ENCODE peak calls at places on chromosomes 1 and 21, in four cellular contexts. One of them, this sample, is unnamed.

GRCh38 chr21:45331521-45332257 is 44.0 kb upstream of the POFUT2 start:
- DNase-seq in A549: no peak
- DNase-seq in activated CD4-positive, alpha-beta T cell treated with anti-CD3 and anti-CD28 coated beads, Interleukin-2, amount 50 U/mL, for 1 hour: no peak
- DNase-seq in activated naive CD4-positive, alpha-beta T cell treated with anti-CD3 and anti-CD28 coated beads for 36 hours: no peak
- DNase-seq in this sample: no peak

GRCh38 chr21:35511298-35512162 is 462.4 kb upstream of the RUNX1 start:
- DNase-seq in A549: no peak
- DNase-seq in activated CD4-positive, alpha-beta T cell treated with anti-CD3 and anti-CD28 coated beads, Interleukin-2, amount 50 U/mL, for 1 hour: no peak
- DNase-seq in activated naive CD4-positive, alpha-beta T cell treated with anti-CD3 and anti-CD28 coated beads for 36 hours: peak; percentile 51
- DNase-seq in this sample: peak; percentile 33

GRCh38 chr1:2969870-2970291 is 51.4 kb upstream of the ACTRT2 start:
- DNase-seq in A549: no peak
- DNase-seq in activated CD4-positive, alpha-beta T cell treated with anti-CD3 and anti-CD28 coated beads, Interleukin-2, amount 50 U/mL, for 1 hour: no peak
- DNase-seq in activated naive CD4-positive, alpha-beta T cell treated with anti-CD3 and anti-CD28 coated beads for 36 hours: no peak
- DNase-seq in this sample: no peak

GRCh38 chr1:151508721-151509292 is 2.4 kb upstream of the CGN start:
- DNase-seq in A549: no peak
- DNase-seq in activated CD4-positive, alpha-beta T cell treated with anti-CD3 and anti-CD28 coated beads, Interleukin-2, amount 50 U/mL, for 1 hour: no peak
- DNase-seq in activated naive CD4-positive, alpha-beta T cell treated with anti-CD3 and anti-CD28 coated beads for 36 hours: no peak
- DNase-seq in this sample: no peak

GRCh38 chr1:82161651-82162238 is 361.0 kb downstream of the ADGRL2 start:
- DNase-seq in A549: no peak
- DNase-seq in activated CD4-positive, alpha-beta T cell treated with anti-CD3 and anti-CD28 coated beads, Interleukin-2, amount 50 U/mL, for 1 hour: no peak
- DNase-seq in activated naive CD4-positive, alpha-beta T cell treated with anti-CD3 and anti-CD28 coated beads for 36 hours: peak; percentile 7
- DNase-seq in this sample: no peak

GRCh38 chr1:40781614-40781971 is 2.0 kb upstream of the KCNQ4 start:
- DNase-seq in A549: no peak
- DNase-seq in activated CD4-positive, alpha-beta T cell treated with anti-CD3 and anti-CD28 coated beads, Interleukin-2, amount 50 U/mL, for 1 hour: no peak
- DNase-seq in activated naive CD4-positive, alpha-beta T cell treated with anti-CD3 and anti-CD28 coated beads for 36 hours: no peak
- DNase-seq in this sample: no peak

GRCh38 chr1:91015794-91016550 is 5.9 kb downstream of the ZNF644 start:
- DNase-seq in A549: no peak
- DNase-seq in activated CD4-positive, alpha-beta T cell treated with anti-CD3 and anti-CD28 coated beads, Interleukin-2, amount 50 U/mL, for 1 hour: no peak
- DNase-seq in activated naive CD4-positive, alpha-beta T cell treated with anti-CD3 and anti-CD28 coated beads for 36 hours: no peak
- DNase-seq in this sample: no peak

GRCh38 chr1:14607295-14607694 is 8.8 kb downstream of the KAZN start:
- DNase-seq in A549: no peak
- DNase-seq in activated CD4-positive, alpha-beta T cell treated with anti-CD3 and anti-CD28 coated beads, Interleukin-2, amount 50 U/mL, for 1 hour: no peak
- DNase-seq in activated naive CD4-positive, alpha-beta T cell treated with anti-CD3 and anti-CD28 coated beads for 36 hours: no peak
- DNase-seq in this sample: no peak

GRCh38 chr21:45959182-45959581 is 22.4 kb upstream of the COL6A1 start:
- DNase-seq in A549: no peak
- DNase-seq in activated CD4-positive, alpha-beta T cell treated with anti-CD3 and anti-CD28 coated beads, Interleukin-2, amount 50 U/mL, for 1 hour: no peak
- DNase-seq in activated naive CD4-positive, alpha-beta T cell treated with anti-CD3 and anti-CD28 coated beads for 36 hours: no peak
- DNase-seq in this sample: no peak

GRCh38 chr1:109198745-109199144 is 15.0 kb upstream of the SARS1 start:
- DNase-seq in A549: no peak
- DNase-seq in activated CD4-positive, alpha-beta T cell treated with anti-CD3 and anti-CD28 coated beads, Interleukin-2, amount 50 U/mL, for 1 hour: no peak
- DNase-seq in activated naive CD4-positive, alpha-beta T cell treated with anti-CD3 and anti-CD28 coated beads for 36 hours: no peak
- DNase-seq in this sample: no peak

GRCh38 chr1:94456736-94457135 is 38.5 kb downstream of the ABCD3 start:
- DNase-seq in A549: no peak
- DNase-seq in activated CD4-positive, alpha-beta T cell treated with anti-CD3 and anti-CD28 coated beads, Interleukin-2, amount 50 U/mL, for 1 hour: no peak
- DNase-seq in activated naive CD4-positive, alpha-beta T cell treated with anti-CD3 and anti-CD28 coated beads for 36 hours: no peak
- DNase-seq in this sample: no peak

GRCh38 chr1:165629848-165630628 is 996 bp upstream of the MGST3 start:
- DNase-seq in A549: peak; percentile 24
- DNase-seq in activated CD4-positive, alpha-beta T cell treated with anti-CD3 and anti-CD28 coated beads, Interleukin-2, amount 50 U/mL, for 1 hour: no peak
- DNase-seq in activated naive CD4-positive, alpha-beta T cell treated with anti-CD3 and anti-CD28 coated beads for 36 hours: no peak
- DNase-seq in this sample: peak; percentile 9

GRCh38 chr1:52402860-52403240 is 1.4 kb downstream of the ORC1 start:
- DNase-seq in A549: no peak
- DNase-seq in activated CD4-positive, alpha-beta T cell treated with anti-CD3 and anti-CD28 coated beads, Interleukin-2, amount 50 U/mL, for 1 hour: no peak
- DNase-seq in activated naive CD4-positive, alpha-beta T cell treated with anti-CD3 and anti-CD28 coated beads for 36 hours: no peak
- DNase-seq in this sample: no peak

GRCh38 chr21:46028547-46029200 is 47.1 kb downstream of the COL6A1 start:
- DNase-seq in A549: no peak
- DNase-seq in activated CD4-positive, alpha-beta T cell treated with anti-CD3 and anti-CD28 coated beads, Interleukin-2, amount 50 U/mL, for 1 hour: no peak
- DNase-seq in activated naive CD4-positive, alpha-beta T cell treated with anti-CD3 and anti-CD28 coated beads for 36 hours: no peak
- DNase-seq in this sample: no peak

GRCh38 chr1:35555601-35556477 is 1.4 kb downstream of the KIAA0319L start:
- DNase-seq in A549: no peak
- DNase-seq in activated CD4-positive, alpha-beta T cell treated with anti-CD3 and anti-CD28 coated beads, Interleukin-2, amount 50 U/mL, for 1 hour: no peak
- DNase-seq in activated naive CD4-positive, alpha-beta T cell treated with anti-CD3 and anti-CD28 coated beads for 36 hours: no peak
- DNase-seq in this sample: no peak

GRCh38 chr1:157252473-157252872 is 114.3 kb upstream of the ETV3 start:
- DNase-seq in A549: no peak
- DNase-seq in activated CD4-positive, alpha-beta T cell treated with anti-CD3 and anti-CD28 coated beads, Interleukin-2, amount 50 U/mL, for 1 hour: no peak
- DNase-seq in activated naive CD4-positive, alpha-beta T cell treated with anti-CD3 and anti-CD28 coated beads for 36 hours: no peak
- DNase-seq in this sample: no peak

GRCh38 chr21:36185498-36185897 is 28.9 kb downstream of the DOP1B start:
- DNase-seq in A549: no peak
- DNase-seq in activated CD4-positive, alpha-beta T cell treated with anti-CD3 and anti-CD28 coated beads, Interleukin-2, amount 50 U/mL, for 1 hour: no peak
- DNase-seq in activated naive CD4-positive, alpha-beta T cell treated with anti-CD3 and anti-CD28 coated beads for 36 hours: no peak
- DNase-seq in this sample: no peak

GRCh38 chr1:219548386-219548785 is 64.5 kb downstream of the ZC3H11B start:
- DNase-seq in A549: no peak
- DNase-seq in activated CD4-positive, alpha-beta T cell treated with anti-CD3 and anti-CD28 coated beads, Interleukin-2, amount 50 U/mL, for 1 hour: no peak
- DNase-seq in activated naive CD4-positive, alpha-beta T cell treated with anti-CD3 and anti-CD28 coated beads for 36 hours: no peak
- DNase-seq in this sample: no peak

GRCh38 chr1:152037920-152038658 is 1.3 kb upstream of the S100A11 start:
- DNase-seq in A549: no peak
- DNase-seq in activated CD4-positive, alpha-beta T cell treated with anti-CD3 and anti-CD28 coated beads, Interleukin-2, amount 50 U/mL, for 1 hour: no peak
- DNase-seq in activated naive CD4-positive, alpha-beta T cell treated with anti-CD3 and anti-CD28 coated beads for 36 hours: no peak
- DNase-seq in this sample: no peak

GRCh38 chr1:165284471-165284870 is 72.0 kb downstream of the LMX1A start:
- DNase-seq in A549: no peak
- DNase-seq in activated CD4-positive, alpha-beta T cell treated with anti-CD3 and anti-CD28 coated beads, Interleukin-2, amount 50 U/mL, for 1 hour: no peak
- DNase-seq in activated naive CD4-positive, alpha-beta T cell treated with anti-CD3 and anti-CD28 coated beads for 36 hours: no peak
- DNase-seq in this sample: no peak

GRCh38 chr1:154747841-154748766 is 122.0 kb downstream of the KCNN3 start:
- DNase-seq in A549: no peak
- DNase-seq in activated CD4-positive, alpha-beta T cell treated with anti-CD3 and anti-CD28 coated beads, Interleukin-2, amount 50 U/mL, for 1 hour: peak; percentile 47
- DNase-seq in activated naive CD4-positive, alpha-beta T cell treated with anti-CD3 and anti-CD28 coated beads for 36 hours: peak; percentile 80
- DNase-seq in this sample: peak; percentile 78

GRCh38 chr1:56872597-56872996 is 18.0 kb downstream of the C8A start:
- DNase-seq in A549: no peak
- DNase-seq in activated CD4-positive, alpha-beta T cell treated with anti-CD3 and anti-CD28 coated beads, Interleukin-2, amount 50 U/mL, for 1 hour: no peak
- DNase-seq in activated naive CD4-positive, alpha-beta T cell treated with anti-CD3 and anti-CD28 coated beads for 36 hours: no peak
- DNase-seq in this sample: no peak

GRCh38 chr1:44144962-44145756 is 3.7 kb upstream of the KLF18 start:
- DNase-seq in A549: no peak
- DNase-seq in activated CD4-positive, alpha-beta T cell treated with anti-CD3 and anti-CD28 coated beads, Interleukin-2, amount 50 U/mL, for 1 hour: no peak
- DNase-seq in activated naive CD4-positive, alpha-beta T cell treated with anti-CD3 and anti-CD28 coated beads for 36 hours: no peak
- DNase-seq in this sample: no peak